ENCODE peak calls at places on chromosomes 5 and 9, in eight cellular contexts. R is lower lobe of right lung; U is activated gamma-delta T cell treated with Interleukin-2 at 50 U/mL for 16 hours; G is nephron progenitor cell; P is KG1; F is hypothalamus; O is CD8-positive, alpha-beta T cell; C is NCI-H1092 treated with DMSO at 0.1 percent for 48 hours. X is an unnamed sample.

GRCh38 chr9:5480919-5481743 is 29.2 kb upstream of the PDCD1LG2 start:
- DNase-seq in P (no peak), U (no peak), O (no peak), F (no peak), C (no peak), R (no peak), G (no peak), X (no peak)

GRCh38 chr9:131436865-131437271 is 43.0 kb downstream of the PRRC2B start:
- DNase-seq in R (no peak), C (no peak), F (no peak), U (no peak), G (no peak), P (no peak), O (no peak), X (no peak)

GRCh38 chr9:124347968-124348358 is 67.3 kb downstream of the PSMB7 start:
- DNase-seq in P (no peak), R (peak), G (no peak), C (no peak), U (no peak), F (no peak), O (no peak), X (peak)

GRCh38 chr9:121857941-121858340 is 206.5 kb downstream of the DAB2IP start:
- DNase-seq in U (no peak), R (no peak), O (no peak), G (no peak), F (no peak), P (no peak), C (peak), X (no peak)

GRCh38 chr5:143209881-143210395 is 193.5 kb downstream of the NR3C1 start:
- DNase-seq in R (no peak), F (no peak), C (no peak), G (no peak), P (no peak), O (no peak), U (no peak), X (no peak)

GRCh38 chr5:15026944-15027343 is 155.4 kb upstream of the ANKH start:
- DNase-seq in O (no peak), P (no peak), U (no peak), G (no peak), F (no peak), C (no peak), R (no peak), X (no peak)

GRCh38 chr5:74085782-74086181 is 459.8 kb downstream of the ARHGEF28 start:
- DNase-seq in C (no peak), F (no peak), P (no peak), G (no peak), O (no peak), U (no peak), R (peak), X (no peak)

GRCh38 chr9:81801190-81801589 is 111.8 kb upstream of the TLE1 start:
- DNase-seq in F (no peak), P (no peak), O (no peak), R (no peak), G (no peak), C (no peak), U (no peak), X (no peak)

GRCh38 chr9:38651400-38652042 is 31.1 kb upstream of the ANKRD18A start:
- DNase-seq in P (no peak), R (no peak), F (no peak), C (no peak), G (no peak), U (no peak), O (no peak), X (peak)

GRCh38 chr5:158013939-158014338 is 155.0 kb upstream of the CLINT1 start:
- DNase-seq in R (no peak), O (no peak), U (no peak), G (peak), C (no peak), F (no peak), P (no peak), X (no peak)

GRCh38 chr9:114371986-114372917 is 15.5 kb downstream of the AKNA start:
- DNase-seq in G (no peak), C (no peak), R (peak), O (peak), U (peak), F (peak), P (peak), X (no peak)

GRCh38 chr5:43305948-43306563 is 7.2 kb downstream of the HMGCS1 start:
- DNase-seq in G (no peak), C (peak), F (no peak), U (no peak), R (no peak), O (no peak), P (peak), X (no peak)

X was measured in Right ventricle myocardium superior.